ENCODE peak calls at places on chromosomes 3 and 15, in five cellular contexts. V is kidney glomerular epithelial cell; R is NCI-H460; C is thoracic aorta; A is activated T-cell treated with anti-CD3 and anti-CD28 coated beads, Interleukin-2, amount 50 U/mL, for 72 hours. P is an unnamed sample.
A peak's percentile ranks its signal among the peaks of the same experiment; 100 is the strongest.

GRCh38 chr3:67897686-67898336 is 243.4 kb upstream of the SUCLG2 start:
- DNase-seq in C (no peak), R (no peak), A (no peak), V (no peak), P (no peak)

GRCh38 chr15:63203451-63204090 is 14.2 kb downstream of the RAB8B start:
- DNase-seq in A (peak; percentile 59), R (no peak), C (no peak), V (peak; percentile 47), P (no peak)

GRCh38 chr3:109442531-109442930 is 105.2 kb upstream of the DPPA4 start:
- DNase-seq in C (no peak), V (no peak), R (no peak), A (no peak), P (no peak)

GRCh38 chr3:14461748-14462324 is 59.4 kb downstream of the SLC6A6 start:
- DNase-seq in C (no peak), R (peak; percentile 19), V (peak; percentile 23), A (peak; percentile 46), P (peak; percentile 78)

GRCh38 chr3:49785565-49786356 is 581 bp downstream of the IP6K1 start:
- DNase-seq in R (no peak), C (no peak), V (peak; percentile 8), A (no peak), P (no peak)

GRCh38 chr3:101081446-101081845 is 88.2 kb upstream of the ABI3BP start:
- DNase-seq in C (no peak), R (no peak), V (no peak), A (no peak), P (no peak)

GRCh38 chr3:153601422-153601853 is 439.4 kb downstream of the RAP2B start:
- DNase-seq in V (no peak), C (no peak), A (no peak), R (no peak), P (no peak)

GRCh38 chr3:138082085-138082991 is 33.1 kb downstream of the DZIP1L start:
- DNase-seq in A (no peak), R (no peak), C (no peak), V (peak; percentile 87), P (no peak)

GRCh38 chr15:25059698-25060471 is 105.1 kb downstream of the SNRPN start:
- DNase-seq in C (no peak), A (no peak), R (no peak), V (no peak), P (peak; percentile 13)